ENCODE peak calls at places on chromosomes 12 and 14, in four cellular contexts. A is H1, Y is IMR-90, T is H9. H is an unnamed sample.
A peak's percentile ranks its signal among the peaks of the same experiment; 100 is the strongest.

GRCh38 chr14:21795456-21795855 is 121.8 kb upstream of the OR4E1 start:
- DNase-seq in A (no peak), T (no peak), Y (no peak), H (no peak)

GRCh38 chr14:92582706-92583452 is 69.3 kb downstream of the RIN3 start:
- DNase-seq in A (no peak), Y (no peak), T (no peak), H (no peak)

GRCh38 chr12:8628731-8629130 is 16.1 kb upstream of the AICDA start:
- DNase-seq in A (no peak), T (no peak), Y (no peak), H (no peak)

GRCh38 chr12:95859344-95859816 is 628 bp downstream of the SNRPF start:
- DNase-seq in T (no peak), Y (peak; percentile 31), A (no peak), H (peak; percentile 12)

GRCh38 chr14:46051801-46052200 is 599.8 kb downstream of the RPL10L start:
- DNase-seq in A (no peak), Y (peak; percentile 10), T (no peak), H (no peak)

GRCh38 chr12:24661657-24662096 is 287.2 kb downstream of the BCAT1 start:
- DNase-seq in A (no peak), Y (peak; percentile 80), T (no peak), H (no peak)

GRCh38 chr12:82650627-82651337 is 35.9 kb upstream of the TMTC2 start:
- DNase-seq in Y (no peak), T (no peak), A (no peak), H (no peak)

GRCh38 chr12:47207005-47207717 is 127.4 kb upstream of the AMIGO2 start:
- DNase-seq in A (no peak), T (no peak), Y (no peak), H (no peak)

GRCh38 chr12:27610380-27610779 is 85.9 kb upstream of the REP15 start:
- DNase-seq in T (no peak), A (no peak), Y (peak; percentile 70), H (no peak)

GRCh38 chr14:97264516-97265230 is 467.5 kb downstream of the VRK1 start:
- DNase-seq in A (no peak), Y (no peak), T (no peak), H (no peak)

GRCh38 chr14:61101803-61102548 is 120.9 kb downstream of the SLC38A6 start:
- DNase-seq in Y (peak; percentile 65), A (no peak), T (peak; percentile 66), H (no peak)

GRCh38 chr12:46472893-46473633 is 100.5 kb upstream of the SLC38A2 start:
- DNase-seq in A (no peak), Y (peak; percentile 76), T (no peak), H (no peak)

GRCh38 chr14:52789118-52789517 is 2.3 kb downstream of the GNPNAT1 start:
- DNase-seq in Y (no peak), A (no peak), T (no peak), H (no peak)

GRCh38 chr12:25328082-25328712 is 77.5 kb upstream of the KRAS start:
- DNase-seq in A (no peak), Y (peak; percentile 66), T (no peak), H (no peak)

GRCh38 chr14:24876009-24876690 is 173.8 kb downstream of the STXBP6 start:
- DNase-seq in T (no peak), A (no peak), Y (no peak), H (no peak)

GRCh38 chr12:52245962-52246577 is 13.0 kb downstream of the KRT7 start:
- DNase-seq in A (no peak), T (no peak), Y (no peak), H (no peak)

GRCh38 chr12:101209319-101210302 is at the start of gene SLC5A8:
- DNase-seq in Y (no peak), A (no peak), T (peak; percentile 69), H (no peak)

GRCh38 chr12:25286837-25287236 is 36.1 kb upstream of the KRAS start:
- DNase-seq in A (no peak), T (no peak), Y (no peak), H (no peak)

GRCh38 chr12:56840922-56841321 is 77.8 kb downstream of the HSD17B6 start:
- DNase-seq in A (no peak), T (peak; percentile 54), Y (peak; percentile 18), H (no peak)

GRCh38 chr14:49478784-49479183 is 107.4 kb downstream of the RPS29 start:
- DNase-seq in T (no peak), A (no peak), Y (no peak), H (no peak)

GRCh38 chr12:48021485-48022179 is 17.4 kb upstream of the COL2A1 start:
- DNase-seq in T (peak; percentile 96), Y (no peak), A (peak; percentile 97), H (no peak)

GRCh38 chr14:24085215-24085614 is 8.9 kb upstream of the PCK2 start:
- DNase-seq in A (no peak), Y (no peak), T (no peak), H (no peak)

GRCh38 chr12:95615735-95616134 is 64.5 kb upstream of the USP44 start:
- DNase-seq in T (no peak), Y (peak; percentile 79), A (no peak), H (no peak)

GRCh38 chr14:23763394-23763793 is 127.2 kb downstream of the DHRS2 start:
- DNase-seq in T (no peak), Y (no peak), A (no peak), H (no peak)

GRCh38 chr12:93440043-93440835 is 1.5 kb downstream of the UBE2N start:
- DNase-seq in Y (peak; percentile 34), A (no peak), T (no peak), H (no peak)

GRCh38 chr14:22994762-22995275 is 12.5 kb upstream of the AJUBA start:
- DNase-seq in A (no peak), T (peak; percentile 52), Y (peak; percentile 48), H (no peak)

GRCh38 chr14:34266344-34266743 is 195.7 kb downstream of the SPTSSA start:
- DNase-seq in T (no peak), Y (no peak), A (no peak), H (no peak)

GRCh38 chr12:105167346-105167745 is 59.8 kb downstream of the WASHC4 start:
- DNase-seq in T (no peak), Y (peak; percentile 53), A (no peak), H (no peak)

GRCh38 chr12:422526-422925 is 21.1 kb downstream of the CCDC77 start:
- DNase-seq in T (no peak), Y (no peak), A (no peak), H (no peak)

GRCh38 chr12:63869656-63870055 is 25.2 kb downstream of the SRGAP1 start:
- DNase-seq in A (no peak), T (no peak), Y (peak; percentile 50), H (no peak)

GRCh38 chr12:39178837-39179236 is 264.1 kb downstream of the KIF21A start:
- DNase-seq in A (no peak), Y (no peak), T (no peak), H (no peak)
- H2BK15ac ChIP-seq in A (no peak overlapping the region), Y (no peak overlapping the region), T (no peak overlapping the region), H (no peak overlapping the region)

DNA sequence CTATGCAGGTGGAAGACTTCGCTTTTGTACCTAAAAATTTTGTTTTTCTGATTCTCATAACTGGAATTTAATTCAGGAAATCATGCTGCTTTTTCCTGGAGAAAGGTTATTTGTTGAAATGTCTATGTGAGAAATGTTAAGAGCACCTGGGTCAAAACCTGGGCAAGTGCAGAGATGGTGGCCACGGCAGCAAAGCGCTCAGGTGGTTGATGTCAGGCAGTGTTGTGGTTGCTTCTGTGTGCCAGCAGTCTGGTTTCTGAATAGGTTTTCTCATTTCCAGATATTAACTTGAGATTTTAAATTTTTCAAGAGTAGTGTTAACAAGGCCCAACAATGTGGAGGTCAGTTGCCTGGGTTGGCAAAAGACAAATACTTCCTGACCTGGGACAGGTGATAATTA is 96.2 kb downstream of the ESR2 start:
- DNase-seq in T (no peak), A (no peak), Y (no peak), H (no peak)
- H2BK15ac ChIP-seq in T (no peak overlapping the region), A (no peak overlapping the region), Y (no peak overlapping the region), H (no peak overlapping the region)

GRCh38 chr14:51650721-51651387 is 856 bp upstream of the FRMD6 start:
- DNase-seq in A (no peak), Y (no peak), T (peak; percentile 40), H (peak; percentile 37)
- H2BK15ac ChIP-seq in A (no peak overlapping the region), Y (peak overlapping the region; percentile 100), T (no peak overlapping the region), H (peak overlapping the region; percentile 93)

DNA sequence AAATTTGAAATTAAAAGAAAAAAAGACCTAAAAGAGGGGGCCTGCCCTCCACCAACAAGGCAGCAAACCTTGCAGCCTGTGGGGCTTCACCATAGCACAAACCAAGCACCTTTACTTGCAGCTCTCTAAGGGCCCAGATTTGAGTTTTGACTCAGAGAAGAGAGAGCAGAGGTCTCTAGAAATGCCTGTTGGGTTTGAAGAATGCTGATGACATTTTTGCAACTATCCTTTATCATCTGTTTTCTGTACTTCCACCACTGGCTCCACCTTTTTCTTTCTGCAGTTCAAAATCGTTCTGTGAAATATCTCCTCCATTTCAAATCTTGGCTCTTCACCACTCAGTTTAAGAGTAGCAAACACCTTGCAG is 83.8 kb upstream of the HMGA2 start:
- DNase-seq in Y (no peak), A (no peak), T (no peak), H (no peak)
- H2BK15ac ChIP-seq in Y (peak overlapping the region; percentile 37), A (no peak overlapping the region), T (no peak overlapping the region), H (no peak overlapping the region)

DNA sequence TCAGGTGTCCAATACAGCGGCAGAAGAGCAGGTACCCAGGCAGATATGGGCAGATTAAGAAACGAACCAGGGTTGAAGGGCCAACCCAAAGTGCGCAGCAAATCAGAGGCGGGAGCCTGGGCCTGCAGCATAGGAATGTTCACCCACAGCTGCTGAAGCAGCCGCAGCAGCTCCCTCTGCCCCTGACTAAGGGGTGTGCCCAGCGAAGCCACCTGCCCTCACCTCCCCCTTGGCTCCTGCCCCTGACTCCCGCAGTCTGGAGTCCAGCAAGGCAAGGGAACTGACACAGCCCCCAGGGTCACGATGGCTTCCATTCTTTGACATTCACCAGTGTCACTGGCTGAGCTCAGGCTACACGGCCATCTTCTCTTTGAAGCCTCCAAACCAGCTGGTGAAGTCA is 27.3 kb upstream of the ZFP36L1 start:
- DNase-seq in A (no peak), Y (no peak), T (no peak), H (no peak)
- H2BK15ac ChIP-seq in A (no peak overlapping the region), Y (no peak overlapping the region), T (no peak overlapping the region), H (peak overlapping the region; percentile 42)

GRCh38 chr12:19959353-19959752 is 409.0 kb upstream of the PDE3A start:
- DNase-seq in T (no peak), Y (peak; percentile 52), A (no peak), H (no peak)

GRCh38 chr12:19963972-19964371 is 404.4 kb upstream of the PDE3A start:
- DNase-seq in Y (no peak), A (no peak), T (no peak), H (no peak)

GRCh38 chr12:19964549-19964948 is 403.8 kb upstream of the PDE3A start:
- DNase-seq in Y (no peak), T (no peak), A (no peak), H (no peak)

GRCh38 chr12:19960527-19960926 is 407.8 kb upstream of the PDE3A start:
- DNase-seq in A (no peak), T (no peak), Y (no peak), H (no peak)

DNA sequence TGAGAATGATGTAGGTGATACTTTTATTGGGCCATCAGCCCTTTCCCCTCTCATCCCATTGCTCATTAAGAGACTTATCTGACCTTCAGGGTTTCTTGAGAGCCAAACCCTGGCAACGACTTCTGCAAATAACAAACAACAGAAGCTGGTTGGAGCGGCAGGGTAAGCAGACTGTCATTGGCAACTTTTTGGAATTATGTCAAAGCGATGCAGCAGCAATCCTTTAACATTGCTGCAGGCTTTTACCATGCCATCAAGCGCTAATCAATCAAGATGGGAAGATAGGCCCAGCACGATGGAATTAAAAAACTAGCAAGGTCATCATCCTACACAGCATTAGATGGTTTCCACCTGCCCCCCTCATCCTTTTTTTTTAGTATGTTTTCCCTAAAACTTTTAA is 406.1 kb upstream of the PDE3A start:
- DNase-seq in A (no peak), Y (no peak), T (no peak), H (no peak)
- H2BK15ac ChIP-seq in A (no peak overlapping the region), Y (no peak overlapping the region), T (no peak overlapping the region), H (no peak overlapping the region)

H was measured in neuronal stem cell.